ENCODE peak calls at places on chromosomes 7 and 10, in eight cellular contexts. One of them, this sample, is unnamed.

GRCh38 chr7:158134824-158135223 is 452.8 kb downstream of the PTPRN2 start:
- DNase-seq in colonic mucosa: no peak
- DNase-seq in fibroblast of lung: no peak
- DNase-seq in upper lobe of left lung: no peak
- DNase-seq in dorsolateral prefrontal cortex: no peak
- DNase-seq in suprapubic skin: no peak
- DNase-seq in breast epithelium: no peak
- DNase-seq in GM12865: no peak
- DNase-seq in this sample: no peak

GRCh38 chr7:1889556-1890181 is 219.6 kb downstream of the ELFN1 start:
- DNase-seq in colonic mucosa: no peak
- DNase-seq in fibroblast of lung: peak
- DNase-seq in upper lobe of left lung: no peak
- DNase-seq in dorsolateral prefrontal cortex: no peak
- DNase-seq in suprapubic skin: no peak
- DNase-seq in breast epithelium: no peak
- DNase-seq in GM12865: no peak
- DNase-seq in this sample: no peak

GRCh38 chr10:49844775-49845561 is 82.8 kb upstream of the OGDHL start:
- DNase-seq in colonic mucosa: peak
- DNase-seq in fibroblast of lung: peak
- DNase-seq in upper lobe of left lung: no peak
- DNase-seq in dorsolateral prefrontal cortex: no peak
- DNase-seq in suprapubic skin: no peak
- DNase-seq in breast epithelium: no peak
- DNase-seq in GM12865: no peak
- DNase-seq in this sample: no peak

GRCh38 chr7:141115949-141116348 is 42.1 kb downstream of the TMEM178B start:
- DNase-seq in colonic mucosa: no peak
- DNase-seq in fibroblast of lung: no peak
- DNase-seq in upper lobe of left lung: no peak
- DNase-seq in dorsolateral prefrontal cortex: no peak
- DNase-seq in suprapubic skin: no peak
- DNase-seq in breast epithelium: no peak
- DNase-seq in GM12865: no peak
- DNase-seq in this sample: no peak

GRCh38 chr7:44136731-44137130 is 4.4 kb downstream of the MYL7 start:
- DNase-seq in colonic mucosa: no peak
- DNase-seq in fibroblast of lung: no peak
- DNase-seq in upper lobe of left lung: no peak
- DNase-seq in dorsolateral prefrontal cortex: no peak
- DNase-seq in suprapubic skin: no peak
- DNase-seq in breast epithelium: no peak
- DNase-seq in GM12865: no peak
- DNase-seq in this sample: no peak

GRCh38 chr7:152544971-152545619 is 109.3 kb upstream of the KMT2C start:
- DNase-seq in colonic mucosa: no peak
- DNase-seq in fibroblast of lung: no peak
- DNase-seq in upper lobe of left lung: no peak
- DNase-seq in dorsolateral prefrontal cortex: no peak
- DNase-seq in suprapubic skin: no peak
- DNase-seq in breast epithelium: no peak
- DNase-seq in GM12865: no peak
- DNase-seq in this sample: no peak

GRCh38 chr7:155543926-155544325 is 2.4 kb downstream of the CNPY1 start:
- DNase-seq in colonic mucosa: no peak
- DNase-seq in fibroblast of lung: no peak
- DNase-seq in upper lobe of left lung: no peak
- DNase-seq in dorsolateral prefrontal cortex: no peak
- DNase-seq in suprapubic skin: no peak
- DNase-seq in breast epithelium: no peak
- DNase-seq in GM12865: no peak
- DNase-seq in this sample: no peak

GRCh38 chr10:93406367-93407145 is 75.6 kb downstream of the MYOF start:
- DNase-seq in colonic mucosa: no peak
- DNase-seq in fibroblast of lung: no peak
- DNase-seq in upper lobe of left lung: no peak
- DNase-seq in dorsolateral prefrontal cortex: no peak
- DNase-seq in suprapubic skin: no peak
- DNase-seq in breast epithelium: no peak
- DNase-seq in GM12865: no peak
- DNase-seq in this sample: no peak

GRCh38 chr7:140348161-140348849 is 50.0 kb downstream of the SLC37A3 start:
- DNase-seq in colonic mucosa: no peak
- DNase-seq in fibroblast of lung: no peak
- DNase-seq in upper lobe of left lung: no peak
- DNase-seq in dorsolateral prefrontal cortex: no peak
- DNase-seq in suprapubic skin: no peak
- DNase-seq in breast epithelium: no peak
- DNase-seq in GM12865: no peak
- DNase-seq in this sample: no peak

GRCh38 chr10:131352765-131353290 is 41.3 kb upstream of the TCERG1L start:
- DNase-seq in colonic mucosa: no peak
- DNase-seq in fibroblast of lung: no peak
- DNase-seq in upper lobe of left lung: no peak
- DNase-seq in dorsolateral prefrontal cortex: no peak
- DNase-seq in suprapubic skin: no peak
- DNase-seq in breast epithelium: no peak
- DNase-seq in GM12865: no peak
- DNase-seq in this sample: no peak

GRCh38 chr10:107442035-107442505 is 277.6 kb upstream of the SORCS1 start:
- DNase-seq in colonic mucosa: no peak
- DNase-seq in fibroblast of lung: peak
- DNase-seq in upper lobe of left lung: no peak
- DNase-seq in dorsolateral prefrontal cortex: no peak
- DNase-seq in suprapubic skin: no peak
- DNase-seq in breast epithelium: no peak
- DNase-seq in GM12865: peak
- DNase-seq in this sample: no peak

GRCh38 chr10:58715056-58715455 is 202.4 kb downstream of the BICC1 start:
- DNase-seq in colonic mucosa: no peak
- DNase-seq in fibroblast of lung: no peak
- DNase-seq in upper lobe of left lung: no peak
- DNase-seq in dorsolateral prefrontal cortex: no peak
- DNase-seq in suprapubic skin: no peak
- DNase-seq in breast epithelium: no peak
- DNase-seq in GM12865: no peak
- DNase-seq in this sample: no peak

GRCh38 chr7:72706521-72706920 is 121.5 kb downstream of the TYW1B start:
- DNase-seq in colonic mucosa: no peak
- DNase-seq in fibroblast of lung: no peak
- DNase-seq in upper lobe of left lung: no peak
- DNase-seq in dorsolateral prefrontal cortex: no peak
- DNase-seq in suprapubic skin: no peak
- DNase-seq in breast epithelium: no peak
- DNase-seq in GM12865: no peak
- DNase-seq in this sample: no peak

GRCh38 chr7:98483964-98484545 is 83.2 kb upstream of the BAIAP2L1 start:
- DNase-seq in colonic mucosa: no peak
- DNase-seq in fibroblast of lung: no peak
- DNase-seq in upper lobe of left lung: no peak
- DNase-seq in dorsolateral prefrontal cortex: no peak
- DNase-seq in suprapubic skin: no peak
- DNase-seq in breast epithelium: no peak
- DNase-seq in GM12865: no peak
- DNase-seq in this sample: no peak

GRCh38 chr10:47353351-47353750 is 5.2 kb downstream of the RBP3 start:
- DNase-seq in colonic mucosa: no peak
- DNase-seq in fibroblast of lung: no peak
- DNase-seq in upper lobe of left lung: no peak
- DNase-seq in dorsolateral prefrontal cortex: no peak
- DNase-seq in suprapubic skin: peak
- DNase-seq in breast epithelium: no peak
- DNase-seq in GM12865: no peak
- DNase-seq in this sample: no peak

GRCh38 chr7:47520408-47520807 is 61.5 kb downstream of the TNS3 start:
- DNase-seq in colonic mucosa: peak
- DNase-seq in fibroblast of lung: peak
- DNase-seq in upper lobe of left lung: peak
- DNase-seq in dorsolateral prefrontal cortex: peak
- DNase-seq in suprapubic skin: peak
- DNase-seq in breast epithelium: no peak
- DNase-seq in GM12865: no peak
- DNase-seq in this sample: no peak

GRCh38 chr10:72096115-72097000 is 8.0 kb upstream of the SPOCK2 start:
- DNase-seq in colonic mucosa: no peak
- DNase-seq in fibroblast of lung: peak
- DNase-seq in upper lobe of left lung: no peak
- DNase-seq in dorsolateral prefrontal cortex: no peak
- DNase-seq in suprapubic skin: no peak
- DNase-seq in breast epithelium: no peak
- DNase-seq in GM12865: no peak
- DNase-seq in this sample: no peak
- TF ChIP-seq CTCF in colonic mucosa: no peak
- TF ChIP-seq CTCF in fibroblast of lung: peak
- TF ChIP-seq CTCF in upper lobe of left lung: no peak
- TF ChIP-seq CTCF in dorsolateral prefrontal cortex: no peak
- TF ChIP-seq CTCF in suprapubic skin: no peak
- TF ChIP-seq CTCF in breast epithelium: no peak
- TF ChIP-seq CTCF in GM12865: no peak
- TF ChIP-seq CTCF in this sample: no peak

DNA sequence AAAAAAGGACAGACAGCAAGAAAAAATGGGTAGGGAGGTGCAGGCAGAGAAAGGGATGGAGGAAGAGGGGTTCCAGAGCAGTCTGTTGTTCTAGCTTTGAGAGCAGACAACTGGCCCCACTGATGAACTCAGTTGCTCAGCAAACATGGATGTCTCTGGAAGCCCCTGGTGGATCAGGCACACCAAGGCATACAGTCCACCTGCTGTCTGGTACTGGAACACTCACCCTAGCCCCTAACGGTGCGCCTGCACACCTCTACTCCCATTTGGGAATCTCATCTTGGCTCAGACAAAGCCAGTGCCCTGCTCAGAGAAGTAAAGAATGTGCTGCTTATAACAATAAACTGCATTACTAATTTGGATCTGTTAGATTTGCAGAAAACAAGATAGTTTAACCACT is 7.7 kb downstream of the MACROH2A2 start:
- DNase-seq in colonic mucosa: no peak
- DNase-seq in fibroblast of lung: no peak
- DNase-seq in upper lobe of left lung: no peak
- DNase-seq in dorsolateral prefrontal cortex: no peak
- DNase-seq in suprapubic skin: no peak
- DNase-seq in breast epithelium: no peak
- DNase-seq in GM12865: no peak
- DNase-seq in this sample: no peak
- TF ChIP-seq CTCF in colonic mucosa: no peak
- TF ChIP-seq CTCF in fibroblast of lung: no peak
- TF ChIP-seq CTCF in upper lobe of left lung: no peak
- TF ChIP-seq CTCF in dorsolateral prefrontal cortex: no peak
- TF ChIP-seq CTCF in suprapubic skin: no peak
- TF ChIP-seq CTCF in breast epithelium: no peak
- TF ChIP-seq CTCF in GM12865: no peak
- TF ChIP-seq CTCF in this sample: no peak

GRCh38 chr10:13414855-13415254 is 66.8 kb upstream of the SEPHS1 start:
- DNase-seq in colonic mucosa: peak
- DNase-seq in fibroblast of lung: peak
- DNase-seq in upper lobe of left lung: no peak
- DNase-seq in dorsolateral prefrontal cortex: no peak
- DNase-seq in suprapubic skin: no peak
- DNase-seq in breast epithelium: no peak
- DNase-seq in GM12865: peak
- DNase-seq in this sample: no peak
- TF ChIP-seq CTCF in colonic mucosa: no peak
- TF ChIP-seq CTCF in fibroblast of lung: peak
- TF ChIP-seq CTCF in upper lobe of left lung: no peak
- TF ChIP-seq CTCF in dorsolateral prefrontal cortex: no peak
- TF ChIP-seq CTCF in suprapubic skin: no peak
- TF ChIP-seq CTCF in breast epithelium: no peak
- TF ChIP-seq CTCF in GM12865: peak
- TF ChIP-seq CTCF in this sample: peak

GRCh38 chr7:76358053-76358477 is 726 bp downstream of the YWHAG start:
- DNase-seq in colonic mucosa: peak
- DNase-seq in fibroblast of lung: peak
- DNase-seq in upper lobe of left lung: peak
- DNase-seq in dorsolateral prefrontal cortex: peak
- DNase-seq in suprapubic skin: peak
- DNase-seq in breast epithelium: peak
- DNase-seq in GM12865: peak
- DNase-seq in this sample: no peak

GRCh38 chr7:76356115-76356514 is 2.7 kb downstream of the YWHAG start:
- DNase-seq in colonic mucosa: no peak
- DNase-seq in fibroblast of lung: no peak
- DNase-seq in upper lobe of left lung: no peak
- DNase-seq in dorsolateral prefrontal cortex: no peak
- DNase-seq in suprapubic skin: no peak
- DNase-seq in breast epithelium: no peak
- DNase-seq in GM12865: no peak
- DNase-seq in this sample: no peak

GRCh38 chr7:76354981-76355730 is 3.6 kb downstream of the YWHAG start:
- DNase-seq in colonic mucosa: no peak
- DNase-seq in fibroblast of lung: no peak
- DNase-seq in upper lobe of left lung: no peak
- DNase-seq in dorsolateral prefrontal cortex: peak
- DNase-seq in suprapubic skin: no peak
- DNase-seq in breast epithelium: no peak
- DNase-seq in GM12865: no peak
- DNase-seq in this sample: no peak

GRCh38 chr7:76357379-76358052 is 1.3 kb downstream of the YWHAG start:
- DNase-seq in colonic mucosa: no peak
- DNase-seq in fibroblast of lung: no peak
- DNase-seq in upper lobe of left lung: no peak
- DNase-seq in dorsolateral prefrontal cortex: peak
- DNase-seq in suprapubic skin: no peak
- DNase-seq in breast epithelium: no peak
- DNase-seq in GM12865: no peak
- DNase-seq in this sample: no peak

DNA sequence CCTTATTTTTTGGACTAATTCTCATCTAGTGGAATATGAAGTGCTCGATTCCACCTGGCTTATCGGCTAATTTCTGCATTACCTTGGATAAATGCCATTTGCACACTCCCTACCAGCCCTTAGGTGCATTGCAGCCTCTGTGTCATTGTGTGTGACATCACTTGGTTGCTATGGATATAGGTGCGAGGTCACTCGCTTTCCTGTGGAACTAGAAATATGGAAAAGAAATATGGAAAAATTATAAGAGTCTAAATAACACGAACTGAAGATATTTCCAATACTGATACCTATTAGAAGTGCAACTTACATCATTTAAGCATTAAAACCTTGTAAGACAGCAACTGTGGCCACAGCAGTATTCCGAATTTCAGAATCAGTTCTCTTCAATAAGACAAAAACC is 2.0 kb downstream of the YWHAG start:
- DNase-seq in colonic mucosa: no peak
- DNase-seq in fibroblast of lung: no peak
- DNase-seq in upper lobe of left lung: no peak
- DNase-seq in dorsolateral prefrontal cortex: peak
- DNase-seq in suprapubic skin: no peak
- DNase-seq in breast epithelium: no peak
- DNase-seq in GM12865: no peak
- DNase-seq in this sample: no peak
- TF ChIP-seq CTCF in colonic mucosa: no peak
- TF ChIP-seq CTCF in fibroblast of lung: no peak
- TF ChIP-seq CTCF in upper lobe of left lung: no peak
- TF ChIP-seq CTCF in dorsolateral prefrontal cortex: no peak
- TF ChIP-seq CTCF in suprapubic skin: no peak
- TF ChIP-seq CTCF in breast epithelium: no peak
- TF ChIP-seq CTCF in GM12865: no peak
- TF ChIP-seq CTCF in this sample: no peak